ENCODE peak calls at places on chromosome 1, in four cellular contexts. X is HCEC 1CT; Q is A172; A is activated CD4-positive, alpha-beta T cell treated with anti-CD3 and anti-CD28 coated beads, Interleukin-2, amount 50 U/mL, for 48 hours. I is an unnamed sample.

GRCh38 chr1:225445644-225446297 is 17.9 kb upstream of the LBR start:
- DNase-seq in X (no peak), A (no peak), Q (peak; percentile 48), I (no peak)

GRCh38 chr1:229161740-229162139 is 109.2 kb upstream of the RAB4A start:
- DNase-seq in X (no peak), Q (no peak), A (no peak), I (no peak)

GRCh38 chr1:228072658-228073043 is 9.9 kb upstream of the ARF1 start:
- DNase-seq in Q (no peak), A (no peak), X (no peak), I (no peak)

GRCh38 chr1:88855986-88856385 is 35.4 kb downstream of the GTF2B start:
- DNase-seq in Q (no peak), A (no peak), X (no peak), I (no peak)

GRCh38 chr1:226162898-226163297 is 23.6 kb downstream of the ACBD3 start:
- DNase-seq in Q (no peak), A (no peak), X (no peak), I (no peak)

GRCh38 chr1:21174638-21175323 is 1.9 kb downstream of the EIF4G3 start:
- DNase-seq in Q (no peak), A (no peak), X (peak; percentile 74), I (no peak)

GRCh38 chr1:24547195-24547594 is 8.7 kb upstream of the NCMAP start:
- DNase-seq in A (no peak), Q (no peak), X (no peak), I (no peak)

GRCh38 chr1:7109901-7110300 is 324.6 kb downstream of the CAMTA1 start:
- DNase-seq in X (no peak), Q (no peak), A (no peak), I (no peak)

GRCh38 chr1:55054396-55054795 is 15.0 kb downstream of the PCSK9 start:
- DNase-seq in A (no peak), X (no peak), Q (no peak), I (no peak)

GRCh38 chr1:5999711-6000443 is 7.7 kb upstream of the NPHP4 start:
- DNase-seq in Q (no peak), X (no peak), A (no peak), I (no peak)

GRCh38 chr1:115764541-115764940 is 4.0 kb downstream of the CASQ2 start:
- DNase-seq in X (peak; percentile 50), A (no peak), Q (peak; percentile 27), I (no peak)

GRCh38 chr1:88612783-88613182 is 71.3 kb upstream of the PKN2 start:
- DNase-seq in A (no peak), Q (no peak), X (no peak), I (no peak)

GRCh38 chr1:90724361-90724760 is 7.3 kb upstream of the BARHL2 start:
- DNase-seq in A (no peak), X (no peak), Q (no peak), I (no peak)

GRCh38 chr1:229058111-229058551 is 212.8 kb upstream of the RAB4A start:
- DNase-seq in Q (no peak), X (no peak), A (peak; percentile 24), I (no peak)

GRCh38 chr1:153141377-153141776 is 9.3 kb downstream of the SPRR2G start:
- DNase-seq in X (no peak), A (no peak), Q (no peak), I (no peak)

GRCh38 chr1:205677152-205677551 is 3.2 kb downstream of the SLC45A3 start:
- DNase-seq in A (no peak), X (no peak), Q (no peak), I (no peak)

GRCh38 chr1:2073382-2074230 is 23.4 kb downstream of the PRKCZ start:
- DNase-seq in Q (peak; percentile 13), A (no peak), X (no peak), I (no peak)

GRCh38 chr1:102071451-102071850 is 74.7 kb upstream of the OLFM3 start:
- DNase-seq in A (no peak), Q (no peak), X (no peak), I (no peak)

GRCh38 chr1:185795181-185795580 is 61.0 kb downstream of the HMCN1 start:
- DNase-seq in X (no peak), A (no peak), Q (no peak), I (no peak)

GRCh38 chr1:61270761-61271411 is 188.5 kb downstream of the NFIA start:
- DNase-seq in X (no peak), Q (peak; percentile 32), A (peak; percentile 14), I (no peak)

GRCh38 chr1:176643536-176643935 is 180.6 kb downstream of the PAPPA2 start:
- DNase-seq in X (peak; percentile 79), Q (peak; percentile 26), A (no peak), I (no peak)

GRCh38 chr1:180482425-180483275 is 19.7 kb downstream of the ACBD6 start:
- DNase-seq in Q (peak; percentile 39), A (no peak), X (peak; percentile 50), I (no peak)

GRCh38 chr1:46687095-46687659 is 15.5 kb downstream of the TEX38 start:
- DNase-seq in X (no peak), Q (peak; percentile 64), A (no peak), I (no peak)

GRCh38 chr1:125086611-125087010 is 3901.8 kb downstream of the SRGAP2C start:
- DNase-seq in X (no peak), A (no peak), Q (no peak), I (no peak)

I was measured in H54.